ENCODE peak calls at places on chromosomes 11 and 22, in four cellular contexts. S is BJ, U is cardiac muscle cell, K is fibroblast of the aortic adventitia. H is an unnamed sample.

GRCh38 chr11:96279018-96279417 is 64.0 kb downstream of the MAML2 start:
- DNase-seq in S (no peak), K (no peak), U (no peak), H (no peak)

GRCh38 chr11:78605296-78605695 is 30.6 kb upstream of the NARS2 start:
- DNase-seq in U (no peak), K (no peak), S (peak; percentile 34), H (no peak)

GRCh38 chr11:31509017-31509411 is 408 bp downstream of the IMMP1L start:
- DNase-seq in K (no peak), U (no peak), S (no peak), H (no peak)

GRCh38 chr22:47837703-47838102 is 1075.3 kb downstream of the TBC1D22A start:
- DNase-seq in U (no peak), K (peak; percentile 2), S (no peak), H (no peak)

GRCh38 chr11:8019671-8020597 is 32.8 kb downstream of the EIF3F start:
- DNase-seq in U (peak; percentile 36), K (peak; percentile 41), S (no peak), H (no peak)

GRCh38 chr11:133894956-133895549 is 49.7 kb upstream of the SPATA19 start:
- DNase-seq in K (no peak), S (no peak), U (peak; percentile 38), H (no peak)

GRCh38 chr11:33375688-33376311 is 118.6 kb downstream of the HIPK3 start:
- DNase-seq in S (no peak), U (peak; percentile 51), K (peak; percentile 40), H (no peak)

GRCh38 chr11:94175545-94175944 is 46.9 kb downstream of the PANX1 start:
- DNase-seq in K (peak; percentile 88), S (peak; percentile 81), U (no peak), H (peak; percentile 76)

GRCh38 chr22:45932066-45932465 is 44.9 kb downstream of the WNT7B start:
- DNase-seq in U (no peak), S (no peak), K (peak; percentile 32), H (no peak)

GRCh38 chr11:59551651-59552521 is 40.5 kb downstream of the OR4D9 start:
- DNase-seq in K (peak; percentile 94), S (no peak), U (peak; percentile 39), H (peak; percentile 78)

GRCh38 chr11:124535552-124536232 is 7.8 kb downstream of the OR8B12 start:
- DNase-seq in K (peak; percentile 6), S (no peak), U (no peak), H (no peak)

GRCh38 chr11:124541204-124541603 is 2.2 kb downstream of the OR8B12 start:
- DNase-seq in S (no peak), K (no peak), U (no peak), H (no peak)

GRCh38 chr11:124538019-124538418 is 5.4 kb downstream of the OR8B12 start:
- DNase-seq in U (no peak), K (peak; percentile 74), S (no peak), H (no peak)

DNA sequence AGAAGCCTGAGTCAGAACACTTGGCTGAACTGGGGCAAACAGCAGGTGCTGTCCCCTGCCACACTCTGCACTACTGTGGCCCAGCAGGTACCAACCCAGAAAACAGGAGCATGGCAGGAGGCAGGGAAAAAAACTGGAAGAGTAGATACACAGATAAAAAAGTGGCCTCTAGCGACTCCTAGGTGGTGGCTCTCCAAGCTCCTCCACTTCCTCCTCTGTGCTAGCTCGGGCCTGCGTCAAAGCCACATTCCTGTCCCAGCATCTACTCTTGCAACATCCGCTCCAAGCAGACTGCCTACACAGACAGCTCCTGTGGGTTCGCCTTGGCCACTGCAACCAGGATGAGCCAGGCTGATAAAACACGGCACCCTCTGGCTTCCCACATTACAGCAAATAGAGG is 6.9 kb downstream of the OR8B12 start:
- DNase-seq in S (no peak), U (peak; percentile 37), K (peak; percentile 30), H (no peak)
- TF ChIP-seq CTCF in S (no peak), U (peak; percentile 48), K (no peak), H (no peak)

DNA sequence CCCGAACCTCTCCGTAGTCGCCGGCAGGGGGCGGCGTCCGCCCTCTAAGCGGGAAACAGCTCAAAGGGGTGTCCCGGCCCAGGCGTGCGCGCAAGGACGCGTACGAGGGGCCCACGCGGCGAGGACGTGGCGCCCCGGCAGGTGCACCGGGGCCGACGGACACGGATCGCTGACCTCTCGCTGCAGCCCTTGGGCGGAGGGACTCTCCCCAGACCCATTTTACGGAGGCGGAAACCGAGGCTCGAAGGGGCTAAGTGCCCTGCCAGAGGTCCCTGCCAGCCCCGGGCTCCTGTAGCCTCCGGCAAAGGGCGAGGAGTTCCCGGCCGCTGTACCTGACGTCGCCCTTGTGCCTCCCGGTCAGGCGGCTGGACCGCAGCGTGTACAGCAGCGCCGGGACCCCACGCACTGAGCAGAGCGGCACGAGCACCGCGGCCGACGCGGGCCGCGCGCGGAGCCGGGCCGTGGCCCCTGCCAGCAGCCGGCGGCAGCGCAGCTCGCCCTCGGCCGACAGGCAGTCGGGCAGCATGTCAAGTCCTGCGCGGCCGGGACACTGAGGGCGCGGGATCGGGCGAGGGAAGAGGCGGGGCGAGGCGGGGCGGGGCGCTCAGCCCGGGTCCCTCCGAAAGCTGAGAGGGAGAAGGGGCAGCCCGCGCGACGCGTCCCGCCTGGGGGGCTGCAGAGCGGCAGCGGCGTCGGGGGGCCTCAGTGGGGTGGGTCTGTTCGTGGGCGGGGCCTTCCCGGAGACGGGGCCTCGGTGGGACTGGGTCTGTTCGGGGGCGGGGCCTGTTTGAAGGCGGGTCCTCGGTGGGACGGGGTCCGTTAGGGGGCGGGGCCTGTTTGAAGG is at the start of gene NUDT8:
- DNase-seq in U (peak; percentile 91), K (peak; percentile 74), S (no peak), H (peak; percentile 32)
- TF ChIP-seq CTCF in U (peak; percentile 79), K (peak; percentile 82), S (peak; percentile 86), H (peak; percentile 79)

DNA sequence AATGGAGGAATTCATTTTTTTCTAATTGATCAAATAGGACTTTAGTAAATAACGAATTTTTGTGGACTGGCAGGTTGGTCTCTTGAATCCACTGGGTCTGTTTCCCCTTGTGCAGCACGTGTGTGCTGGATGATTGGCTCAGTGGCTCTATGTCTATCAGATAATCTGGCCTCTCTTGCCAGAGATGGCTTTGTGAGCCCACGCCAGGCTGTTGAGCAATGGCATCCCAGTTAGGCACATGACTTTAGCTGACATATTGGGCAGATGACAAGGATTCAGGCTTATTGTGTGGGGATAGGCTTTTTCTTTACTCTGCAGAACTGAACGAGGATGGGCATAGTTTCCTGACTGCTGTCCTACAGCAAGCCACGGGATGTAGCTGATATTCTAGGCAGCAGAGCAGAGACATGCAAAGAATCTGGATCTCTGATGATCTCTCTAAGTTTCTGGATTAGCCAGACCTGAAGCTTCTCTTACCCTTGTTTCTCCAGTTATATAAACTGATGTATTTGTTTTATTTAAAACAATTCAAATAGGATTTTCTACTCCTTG is 144.9 kb downstream of the ARHGAP42 start:
- DNase-seq in K (no peak), U (no peak), S (no peak), H (no peak)
- TF ChIP-seq CTCF in K (no peak), U (no peak), S (no peak), H (no peak)

DNA sequence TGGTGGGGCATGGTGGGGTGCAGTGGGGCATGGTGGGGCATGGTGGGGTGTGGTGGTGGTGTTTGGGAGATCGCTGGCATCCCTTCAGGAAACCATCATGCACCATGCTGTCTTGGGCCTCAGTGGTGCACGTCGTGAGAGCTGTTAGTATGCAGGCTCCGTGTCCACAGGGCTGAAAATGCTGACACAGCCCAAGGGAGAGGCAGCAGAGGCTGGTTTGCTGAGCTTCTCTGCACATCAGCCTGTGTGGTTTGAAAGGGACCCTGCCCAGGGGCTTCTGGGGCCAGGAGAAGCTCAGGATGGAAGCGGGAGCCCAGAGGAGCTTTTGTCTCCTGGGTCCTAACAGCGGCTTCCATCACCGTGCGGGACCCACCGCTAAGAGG is 30.2 kb downstream of the MUC5B start:
- DNase-seq in K (no peak), U (no peak), S (no peak), H (no peak)
- TF ChIP-seq CTCF in K (no peak), U (no peak), S (no peak), H (no peak)